ENCODE peak calls at places on chromosome 1, in nine cellular contexts. N, C, T, I, W, P, Y, F and D are unnamed samples.
A peak's percentile ranks its signal among the peaks of the same experiment; 100 is the strongest.

GRCh38 chr1:50979964-50980363 is 9.9 kb downstream of the CDKN2C start:
- DNase-seq in N (no peak), C (no peak), T (no peak), I (no peak), W (no peak), P (no peak), Y (no peak), F (no peak), D (no peak)

GRCh38 chr1:156750932-156751723 is at the start of gene HDGF:
- DNase-seq in N (peak; percentile 73), C (no peak), T (peak; percentile 77), I (peak; percentile 34), W (no peak), P (peak; percentile 84), Y (peak; percentile 42), F (peak; percentile 40), D (peak; percentile 85)

GRCh38 chr1:13992489-13993285 is 292.7 kb downstream of the PRDM2 start:
- DNase-seq in N (no peak), C (no peak), T (no peak), I (no peak), W (peak; percentile 38), P (no peak), Y (no peak), F (no peak), D (no peak)

GRCh38 chr1:51794260-51794659 is 84.3 kb downstream of the NRDC start:
- DNase-seq in N (no peak), C (no peak), T (no peak), I (no peak), W (no peak), P (no peak), Y (no peak), F (no peak), D (no peak)

GRCh38 chr1:30085814-30086770 is 637.3 kb downstream of the MATN1 start:
- DNase-seq in N (peak; percentile 50), C (no peak), T (peak; percentile 96), I (peak; percentile 58), W (peak; percentile 36), P (peak; percentile 75), Y (no peak), F (peak; percentile 17), D (no peak)

GRCh38 chr1:42953182-42954180 is 5.2 kb downstream of the SLC2A1 start:
- DNase-seq in N (no peak), C (no peak), T (no peak), I (no peak), W (no peak), P (no peak), Y (peak; percentile 74), F (no peak), D (no peak)

GRCh38 chr1:211281322-211282022 is 22.3 kb downstream of the RCOR3 start:
- DNase-seq in N (peak; percentile 4), C (no peak), T (peak; percentile 6), I (no peak), W (no peak), P (no peak), Y (no peak), F (no peak), D (no peak)

GRCh38 chr1:156419863-156420208 is 50.8 kb downstream of the RHBG start:
- DNase-seq in N (no peak), C (no peak), T (peak; percentile 68), I (no peak), W (no peak), P (peak; percentile 60), Y (no peak), F (no peak), D (no peak)

GRCh38 chr1:6638226-6638625 is 13.6 kb downstream of the THAP3 start:
- DNase-seq in N (peak; percentile 82), C (no peak), T (no peak), I (peak; percentile 91), W (no peak), P (no peak), Y (no peak), F (no peak), D (no peak)

GRCh38 chr1:174916846-174917245 is 82.9 kb upstream of the CACYBP start:
- DNase-seq in N (no peak), C (no peak), T (no peak), I (no peak), W (no peak), P (no peak), Y (no peak), F (no peak), D (no peak)

GRCh38 chr1:33147997-33148314 is 33.9 kb downstream of the TRIM62 start:
- DNase-seq in N (peak; percentile 50), C (peak; percentile 26), T (peak; percentile 54), I (peak; percentile 60), W (peak; percentile 45), P (no peak), Y (no peak), F (no peak), D (peak; percentile 36)

GRCh38 chr1:44380666-44381177 is 24.3 kb upstream of the RNF220 start:
- DNase-seq in N (no peak), C (no peak), T (no peak), I (no peak), W (no peak), P (no peak), Y (no peak), F (no peak), D (no peak)

GRCh38 chr1:243500506-243500905 is 244.7 kb downstream of the SDCCAG8 start:
- DNase-seq in N (peak; percentile 10), C (no peak), T (no peak), I (no peak), W (no peak), P (no peak), Y (no peak), F (no peak), D (no peak)

GRCh38 chr1:185627136-185627535 is 107.1 kb upstream of the HMCN1 start:
- DNase-seq in N (no peak), C (no peak), T (no peak), I (peak; percentile 11), W (no peak), P (no peak), Y (no peak), F (no peak), D (no peak)

GRCh38 chr1:185632659-185633428 is 101.3 kb upstream of the HMCN1 start:
- DNase-seq in N (peak; percentile 81), C (no peak), T (no peak), I (peak; percentile 43), W (no peak), P (no peak), Y (peak; percentile 94), F (no peak), D (peak; percentile 68)

GRCh38 chr1:185626344-185626743 is 107.8 kb upstream of the HMCN1 start:
- DNase-seq in N (no peak), C (no peak), T (no peak), I (no peak), W (no peak), P (no peak), Y (no peak), F (no peak), D (peak; percentile 94)

DNA sequence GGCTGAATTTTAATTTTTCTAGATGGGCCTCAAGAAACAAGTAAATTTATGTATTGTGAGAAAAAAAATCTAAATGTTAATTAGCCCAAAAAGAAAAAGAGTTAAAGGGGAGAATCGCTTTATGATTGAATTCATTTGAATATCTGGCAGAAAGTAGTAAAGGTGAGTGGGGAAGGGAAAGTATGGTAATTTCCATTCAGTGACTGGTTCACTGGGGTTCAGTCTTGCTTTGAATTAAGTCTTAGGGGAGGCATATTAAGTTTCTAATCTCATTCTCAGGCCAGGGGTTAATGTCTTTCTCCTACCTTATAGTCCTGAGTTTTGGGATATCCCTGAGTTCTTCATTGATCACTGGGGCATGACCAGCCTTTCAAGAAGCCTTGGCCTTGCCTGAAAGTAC is 106.1 kb upstream of the HMCN1 start:
- DNase-seq in N (no peak), C (no peak), T (no peak), I (no peak), W (no peak), P (no peak), Y (no peak), F (no peak), D (no peak)
- H2AFZ ChIP-seq in N (no peak overlapping the region), C (no peak overlapping the region), T (no peak overlapping the region), I (no peak overlapping the region), W (no peak overlapping the region), P (no peak overlapping the region), Y (no peak overlapping the region), F (no peak overlapping the region), D (no peak overlapping the region)

DNA sequence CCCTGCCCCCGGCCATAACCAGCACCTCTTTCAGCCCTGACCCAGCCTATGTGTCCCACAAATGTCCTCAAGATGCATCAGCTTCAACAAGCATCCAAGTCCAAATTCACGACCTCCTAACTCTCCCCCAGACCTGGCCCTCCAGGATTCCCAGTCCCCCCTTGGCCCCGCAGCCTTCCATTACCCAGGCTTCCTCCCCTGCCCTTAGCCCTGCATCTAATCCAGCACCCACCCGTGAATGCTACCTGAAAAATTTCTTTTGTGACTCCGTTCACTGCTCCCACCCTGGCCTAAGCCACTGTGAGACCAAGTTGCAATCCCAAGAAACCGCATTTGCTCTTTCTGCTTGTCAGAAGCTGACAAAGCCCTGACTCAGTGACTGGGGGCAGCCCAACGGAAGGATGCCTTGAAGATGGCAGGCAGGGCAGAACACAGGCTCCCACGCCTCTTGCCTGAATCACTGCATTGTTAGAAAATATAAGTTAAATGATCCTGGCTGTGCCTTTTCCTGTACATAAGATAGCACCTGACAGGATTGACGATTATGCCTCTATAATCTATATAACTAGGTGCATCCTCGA is 939 bp upstream of the MFAP2 start:
- DNase-seq in N (peak; percentile 99), C (no peak), T (no peak), I (peak; percentile 71), W (peak; percentile 93), P (no peak), Y (peak; percentile 93), F (no peak), D (peak; percentile 71)
- H3K9ac ChIP-seq in N (peak overlapping the region; percentile 95), C (peak overlapping the region; percentile 94), T (no peak overlapping the region), I (no peak overlapping the region), W (peak overlapping the region; percentile 70), P (no peak overlapping the region), Y (peak overlapping the region; percentile 3), F (no peak overlapping the region), D (no peak overlapping the region)

DNA sequence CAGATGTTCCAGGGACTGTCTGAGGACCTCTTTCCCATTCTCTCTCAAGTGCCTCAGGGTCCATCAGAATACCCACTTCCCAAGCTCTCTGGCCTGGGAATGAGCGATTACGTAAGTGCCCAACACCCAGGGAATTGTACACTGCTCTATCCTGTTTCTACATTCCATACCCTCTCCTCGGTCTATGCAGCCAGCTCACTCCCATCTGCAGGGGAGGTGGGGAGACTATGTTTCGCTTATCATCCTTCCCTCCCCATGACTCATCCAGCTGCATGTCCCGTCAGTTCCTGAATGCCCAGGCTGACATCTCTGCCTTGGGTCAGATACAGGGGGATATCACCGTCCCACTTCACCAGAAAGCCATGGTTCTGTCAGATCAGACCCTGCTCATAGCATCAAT is 34.5 kb upstream of the CD1D start:
- DNase-seq in N (peak; percentile 56), C (no peak), T (no peak), I (peak; percentile 28), W (peak; percentile 24), P (no peak), Y (peak; percentile 91), F (no peak), D (no peak)
- H2AFZ ChIP-seq in N (no peak overlapping the region), C (no peak overlapping the region), T (no peak overlapping the region), I (no peak overlapping the region), W (no peak overlapping the region), P (no peak overlapping the region), Y (peak overlapping the region; percentile 30), F (no peak overlapping the region), D (no peak overlapping the region)

DNA sequence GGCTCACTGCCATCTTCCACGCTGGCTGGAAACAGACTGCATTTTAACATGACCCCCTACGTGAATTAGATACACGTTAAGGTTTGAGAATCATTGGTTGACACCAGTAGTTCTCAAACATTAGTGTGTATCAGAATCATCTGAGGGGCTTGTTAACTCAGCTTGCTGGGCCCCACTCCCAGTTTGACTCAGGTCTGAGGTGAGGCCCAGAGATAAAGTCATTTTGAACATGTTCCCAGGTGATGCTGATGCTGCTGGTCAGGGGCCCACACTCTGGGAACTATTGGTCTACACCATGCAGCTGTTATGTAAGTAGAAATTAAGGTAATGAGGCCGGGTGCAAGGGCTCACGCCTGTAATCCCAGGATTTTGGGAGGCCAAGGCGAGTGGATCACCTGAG is 1.3 kb downstream of the LSM10 start:
- DNase-seq in N (no peak), C (no peak), T (no peak), I (no peak), W (no peak), P (no peak), Y (no peak), F (no peak), D (no peak)
- H3K9ac ChIP-seq in N (peak overlapping the region; percentile 91), C (peak overlapping the region; percentile 90), T (no peak overlapping the region), I (no peak overlapping the region), W (no peak overlapping the region), P (peak overlapping the region; percentile 92), Y (no peak overlapping the region), F (no peak overlapping the region), D (no peak overlapping the region)